ENCODE peak calls at places on chromosomes 12 and 14, in ten cellular contexts. A is IMR-90; K is activated naive CD8-positive, alpha-beta T cell treated with anti-CD3 and anti-CD28 coated beads for 36 hours; U is naive thymus-derived CD8-positive, alpha-beta T cell; J is CD8-positive, alpha-beta memory T cell; G is lower lobe of right lung; O is NCI-H2081; Q is NCI-H1105; S is NCI-H345; R is ELF-1. P is an unnamed sample.

GRCh38 chr14:87017335-87017734 is 975.6 kb downstream of the GALC start:
- DNase-seq in A (no peak), K (no peak), U (no peak), J (no peak), G (no peak), O (no peak), Q (no peak), S (no peak), R (no peak), P (no peak)

GRCh38 chr14:74085047-74085637 is 386 bp downstream of the LIN52 start:
- DNase-seq in A (peak; percentile 55), K (peak; percentile 37), U (no peak), J (no peak), G (no peak), O (peak; percentile 30), Q (no peak), S (peak; percentile 12), R (peak; percentile 70), P (peak; percentile 12)

GRCh38 chr14:26621807-26622560 is 24.2 kb upstream of the NOVA1 start:
- DNase-seq in A (no peak), K (no peak), U (no peak), J (no peak), G (no peak), O (no peak), Q (no peak), S (no peak), R (no peak), P (no peak)

GRCh38 chr14:71703477-71703876 is 228.8 kb upstream of the RGS6 start:
- DNase-seq in A (peak; percentile 76), K (no peak), U (no peak), J (no peak), G (no peak), O (no peak), Q (peak; percentile 39), S (no peak), R (no peak), P (no peak)

GRCh38 chr12:6956332-6956727 is 5.2 kb downstream of the PTPN6 start:
- DNase-seq in A (no peak), K (no peak), U (no peak), J (no peak), G (no peak), O (no peak), Q (no peak), S (no peak), R (no peak), P (no peak)

GRCh38 chr12:113825705-113826104 is 140.4 kb downstream of the RBM19 start:
- DNase-seq in A (no peak), K (no peak), U (no peak), J (no peak), G (no peak), O (no peak), Q (no peak), S (no peak), R (no peak), P (no peak)

GRCh38 chr14:63605041-63605532 is 36.6 kb downstream of the WDR89 start:
- DNase-seq in A (peak; percentile 49), K (no peak), U (no peak), J (no peak), G (no peak), O (no peak), Q (no peak), S (no peak), R (no peak), P (no peak)

GRCh38 chr12:68617160-68617926 is 6.6 kb downstream of the RAP1B start:
- DNase-seq in A (peak; percentile 74), K (no peak), U (no peak), J (no peak), G (no peak), O (no peak), Q (no peak), S (no peak), R (no peak), P (no peak)

GRCh38 chr12:68332726-68333630 is 816 bp upstream of the MDM1 start:
- DNase-seq in A (no peak), K (no peak), U (no peak), J (no peak), G (no peak), O (no peak), Q (no peak), S (no peak), R (no peak), P (no peak)

GRCh38 chr14:67940476-67940875 is 120.9 kb downstream of the RAD51B start:
- DNase-seq in A (peak; percentile 36), K (no peak), U (no peak), J (no peak), G (no peak), O (no peak), Q (no peak), S (no peak), R (no peak), P (no peak)

GRCh38 chr14:92495041-92495440 is 18.5 kb upstream of the RIN3 start:
- DNase-seq in A (peak; percentile 81), K (no peak), U (no peak), J (no peak), G (no peak), O (no peak), Q (no peak), S (no peak), R (peak; percentile 28), P (no peak)

GRCh38 chr12:93740721-93741120 is 63.5 kb downstream of the CRADD start:
- DNase-seq in A (peak; percentile 6), K (no peak), U (no peak), J (no peak), G (no peak), O (no peak), Q (no peak), S (no peak), R (no peak), P (no peak)

GRCh38 chr12:26283617-26284016 is 88.2 kb downstream of the SSPN start:
- DNase-seq in A (no peak), K (no peak), U (no peak), J (no peak), G (no peak), O (no peak), Q (no peak), S (no peak), R (no peak), P (no peak)

GRCh38 chr12:27667540-27667939 is 28.7 kb upstream of the REP15 start:
- DNase-seq in A (peak; percentile 76), K (no peak), U (no peak), J (no peak), G (no peak), O (no peak), Q (no peak), S (no peak), R (no peak), P (no peak)

GRCh38 chr14:94598816-94599655 is 13.2 kb upstream of the SERPINA3 start:
- DNase-seq in A (peak; percentile 97), K (no peak), U (no peak), J (no peak), G (no peak), O (no peak), Q (peak; percentile 12), S (peak; percentile 55), R (peak; percentile 58), P (peak; percentile 63)

GRCh38 chr12:68030248-68030647 is 41.0 kb downstream of the IFNG-AS1 start:
- DNase-seq in A (no peak), K (no peak), U (no peak), J (no peak), G (no peak), O (no peak), Q (no peak), S (no peak), R (no peak), P (no peak)